ENCODE peak calls at places on chromosomes 12 and 14, in five cellular contexts. M, C, Y, V and Q are unnamed samples.

GRCh38 chr14:39050389-39050788 is 52.6 kb downstream of the SEC23A start:
- DNase-seq in M (no peak), Y (peak; percentile 86), C (no peak), V (peak; percentile 68), Q (no peak)

GRCh38 chr12:117538032-117538690 is 176.7 kb upstream of the NOS1 start:
- DNase-seq in Y (no peak), M (no peak), C (no peak), V (no peak), Q (no peak)

GRCh38 chr12:92029902-92030586 is 115.6 kb downstream of the BTG1 start:
- DNase-seq in C (no peak), Y (no peak), M (no peak), V (peak; percentile 19), Q (no peak)

GRCh38 chr14:96039633-96040311 is 610 bp downstream of the C14orf132 start:
- DNase-seq in M (no peak), Y (peak; percentile 20), C (peak; percentile 39), V (peak; percentile 43), Q (no peak)

GRCh38 chr12:132014915-132015280 is 65.2 kb downstream of the EP400 start:
- DNase-seq in C (no peak), M (no peak), Y (no peak), V (no peak), Q (no peak)

GRCh38 chr14:86321151-86321550 is 791.2 kb downstream of the FLRT2 start:
- DNase-seq in C (no peak), V (peak; percentile 18), M (no peak), Y (peak; percentile 6), Q (no peak)

GRCh38 chr12:108302471-108303311 is 36.4 kb downstream of the CMKLR1 start:
- DNase-seq in V (peak; percentile 80), C (no peak), Y (no peak), M (no peak), Q (no peak)

GRCh38 chr14:77483851-77484250 is 14.8 kb downstream of the ISM2 start:
- DNase-seq in Y (no peak), C (no peak), M (no peak), V (no peak), Q (no peak)

GRCh38 chr12:46485853-46486252 is 113.3 kb upstream of the SLC38A2 start:
- DNase-seq in Y (no peak), V (no peak), C (no peak), M (no peak), Q (no peak)